ENCODE peak calls at places on chromosomes 3 and 15, in four cellular contexts. B is MM.1S, P is fibroblast of lung, M is activated B cell treated with CpG ODN at 0.5 μM for 24 hours. C is an unnamed sample.

GRCh38 chr3:155853214-155854146 is 747 bp downstream of the SLC33A1 start:
- DNase-seq in M (no peak), B (peak; percentile 44), P (peak; percentile 23), C (no peak)

GRCh38 chr15:32802296-32802936 is 84.6 kb downstream of the GREM1 start:
- DNase-seq in P (peak; percentile 95), M (no peak), B (no peak), C (no peak)

GRCh38 chr3:120705851-120706582 is 24.0 kb upstream of the HGD start:
- DNase-seq in P (no peak), M (no peak), B (no peak), C (no peak)

GRCh38 chr3:73753985-73754384 is 129.2 kb upstream of the PDZRN3 start:
- DNase-seq in P (no peak), B (no peak), M (no peak), C (no peak)

GRCh38 chr15:80991446-80991845 is 1.8 kb upstream of the MESD start:
- DNase-seq in M (no peak), P (peak; percentile 92), B (peak; percentile 47), C (no peak)

GRCh38 chr3:120652281-120652680 is 29.8 kb downstream of the HGD start:
- DNase-seq in P (no peak), M (no peak), B (no peak), C (no peak)

GRCh38 chr3:69425249-69425648 is 39.4 kb upstream of the FRMD4B start:
- DNase-seq in P (peak; percentile 52), M (no peak), B (peak; percentile 76), C (no peak)

GRCh38 chr15:78131295-78132021 is at the start of gene CIB2:
- DNase-seq in P (peak; percentile 42), M (peak; percentile 88), B (peak; percentile 57), C (peak; percentile 31)

GRCh38 chr3:37907906-37908305 is 46.2 kb downstream of the CTDSPL start:
- DNase-seq in B (peak; percentile 97), P (no peak), M (no peak), C (no peak)

GRCh38 chr3:182608876-182609275 is 184.4 kb upstream of the ATP11B start:
- DNase-seq in P (no peak), M (no peak), B (no peak), C (no peak)

GRCh38 chr15:99956022-99956775 is 223.0 kb upstream of the LYSMD4 start:
- DNase-seq in P (no peak), B (no peak), M (no peak), C (no peak)

GRCh38 chr3:104102386-104102785 is 1264.3 kb upstream of the ALCAM start:
- DNase-seq in B (peak; percentile 57), P (peak; percentile 59), M (no peak), C (no peak)

GRCh38 chr3:132788299-132788698 is 66.1 kb upstream of the NPHP3 start:
- DNase-seq in B (no peak), M (no peak), P (peak; percentile 97), C (no peak)

GRCh38 chr3:52895416-52895815 is 1.9 kb downstream of the STIMATE start:
- DNase-seq in P (no peak), M (no peak), B (no peak), C (no peak)

GRCh38 chr15:80549191-80549590 is 145.0 kb downstream of the ARNT2 start:
- DNase-seq in P (peak; percentile 74), M (no peak), B (no peak), C (no peak)

GRCh38 chr15:36334059-36334458 is 245.4 kb upstream of the CDIN1 start:
- DNase-seq in M (no peak), B (no peak), P (peak; percentile 63), C (no peak)

GRCh38 chr3:39254806-39255449 is 24.9 kb downstream of the CX3CR1 start:
- DNase-seq in B (no peak), M (no peak), P (no peak), C (no peak)

GRCh38 chr15:64019764-64020163 is 26.5 kb downstream of the DAPK2 start:
- DNase-seq in P (no peak), B (no peak), M (no peak), C (no peak)

GRCh38 chr3:183428140-183429023 is at the start of gene MCF2L2:
- DNase-seq in P (peak; percentile 41), M (peak; percentile 68), B (peak; percentile 93), C (no peak)

GRCh38 chr3:20185364-20185732 is 658 bp downstream of the SGO1 start:
- DNase-seq in M (no peak), P (peak; percentile 29), B (peak; percentile 29), C (no peak)

GRCh38 chr3:127036209-127037020 is 53.5 kb downstream of the PLXNA1 start:
- DNase-seq in P (no peak), B (no peak), M (no peak), C (no peak)

GRCh38 chr15:31106495-31107300 is 5.2 kb upstream of the TRPM1 start:
- DNase-seq in P (no peak), M (no peak), B (no peak), C (no peak)

GRCh38 chr3:109351231-109351630 is 13.9 kb upstream of the DPPA4 start:
- DNase-seq in P (no peak), B (no peak), M (no peak), C (no peak)

GRCh38 chr15:68449389-68449788 is 17.4 kb upstream of the ITGA11 start:
- DNase-seq in P (no peak), M (no peak), B (no peak), C (no peak)

GRCh38 chr15:67080900-67081431 is 15.6 kb downstream of the SMAD3 start:
- DNase-seq in B (peak; percentile 57), M (peak; percentile 69), P (peak; percentile 63), C (no peak)
- TF ChIP-seq CTCF in B (peak; percentile 40), M (no peak), P (peak; percentile 13), C (no peak)

GRCh38 chr15:89653578-89653977 is 1.7 kb downstream of the KIF7 start:
- DNase-seq in B (no peak), P (no peak), M (no peak), C (no peak)

GRCh38 chr15:89654311-89654761 is 931 bp downstream of the KIF7 start:
- DNase-seq in B (no peak), M (no peak), P (peak; percentile 48), C (no peak)

GRCh38 chr15:89656116-89656815 is 999 bp upstream of the KIF7 start:
- DNase-seq in P (no peak), M (no peak), B (peak; percentile 79), C (no peak)

GRCh38 chr15:89652666-89653065 is 2.6 kb downstream of the KIF7 start:
- DNase-seq in P (no peak), M (no peak), B (no peak), C (no peak)

GRCh38 chr15:89654847-89655805 is at the start of gene KIF7:
- DNase-seq in M (no peak), P (peak; percentile 57), B (no peak), C (no peak)
- TF ChIP-seq CTCF in M (no peak), P (no peak), B (no peak), C (no peak)

GRCh38 chr3:60839242-60839641 is 412.0 kb downstream of the FHIT start:
- DNase-seq in P (peak; percentile 1), B (no peak), M (no peak), C (no peak)
- TF ChIP-seq CTCF in P (no peak), B (no peak), M (no peak), C (no peak)

DNA sequence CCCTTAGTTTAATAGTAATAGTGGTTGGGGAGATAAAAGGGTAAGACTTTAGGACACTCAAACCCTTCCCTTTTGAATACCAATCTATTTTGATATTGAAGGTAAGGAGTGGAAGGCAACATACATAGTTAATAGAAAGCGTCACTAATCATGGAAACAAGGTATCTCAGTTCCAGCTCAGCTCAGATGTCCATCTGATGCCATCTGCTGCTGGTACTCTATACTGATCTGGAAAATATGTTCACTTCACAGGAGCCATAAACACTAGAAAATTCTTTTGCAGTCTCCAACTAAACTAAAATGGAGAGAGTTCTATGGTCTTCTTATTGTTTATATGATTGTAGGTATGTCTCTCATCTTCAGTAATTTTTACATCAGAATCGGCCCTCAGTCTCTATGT is 1777.1 kb downstream of the OTOL1 start:
- DNase-seq in B (no peak), P (no peak), M (no peak), C (no peak)
- TF ChIP-seq CTCF in B (no peak), P (no peak), M (no peak), C (no peak)

GRCh38 chr3:149339931-149340309 is 6.5 kb upstream of the TM4SF18 start:
- DNase-seq in M (no peak), B (no peak), P (peak; percentile 79), C (peak; percentile 29)

GRCh38 chr3:149340310-149340933 is 7.0 kb upstream of the TM4SF18 start:
- DNase-seq in M (no peak), P (peak; percentile 15), B (no peak), C (no peak)

GRCh38 chr3:149342413-149343340 is 9.2 kb upstream of the TM4SF18 start:
- DNase-seq in P (peak; percentile 68), B (no peak), M (no peak), C (no peak)

DNA sequence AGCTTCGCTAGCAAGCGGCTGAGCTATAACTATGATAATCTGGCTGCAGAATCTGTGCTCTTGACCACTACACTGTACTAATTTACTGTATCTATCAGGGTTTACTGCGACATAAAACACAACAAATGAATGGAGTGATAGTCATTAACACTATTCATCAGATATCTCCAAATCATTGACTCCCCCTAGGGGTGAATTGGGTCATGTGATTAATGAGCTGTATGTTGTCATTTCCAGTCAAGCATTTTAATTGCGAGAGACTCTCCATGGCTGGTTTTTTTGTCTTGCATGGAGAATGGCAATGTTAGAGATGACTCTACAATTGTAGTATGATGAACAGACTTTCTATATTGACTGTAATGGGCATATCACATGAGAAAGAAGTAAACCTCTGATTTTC is 10.5 kb upstream of the TM4SF18 start:
- DNase-seq in M (no peak), B (peak; percentile 21), P (no peak), C (no peak)
- TF ChIP-seq CTCF in M (no peak), B (peak; percentile 29), P (no peak), C (no peak)

GRCh38 chr3:46496745-46497555 is 826 bp upstream of the RTP3 start:
- DNase-seq in P (peak; percentile 20), M (no peak), B (peak; percentile 47), C (no peak)
- TF ChIP-seq CTCF in P (no peak), M (no peak), B (peak; percentile 68), C (no peak)